ENCODE peak calls at places on chromosomes 16 and 17, in nine cellular contexts. One of them, this sample, is unnamed.
A peak's percentile ranks its signal among the peaks of the same experiment; 100 is the strongest.

GRCh38 chr16:88818610-88818874 is 6.8 kb upstream of the APRT start:
- DNase-seq in fibroblast of villous mesenchyme: no peak
- DNase-seq in IMR-90: no peak
- DNase-seq in AG04450: no peak
- DNase-seq in lower leg skin: no peak
- DNase-seq in heart right ventricle: no peak
- DNase-seq in right lobe of liver: no peak
- DNase-seq in uterus: no peak
- DNase-seq in aorta: no peak
- DNase-seq in this sample: no peak

GRCh38 chr16:31412750-31413149 is 15.4 kb downstream of the COX6A2 start:
- DNase-seq in uterus: no peak
- DNase-seq in lower leg skin: no peak
- DNase-seq in fibroblast of villous mesenchyme: no peak
- DNase-seq in IMR-90: no peak
- DNase-seq in heart right ventricle: no peak
- DNase-seq in right lobe of liver: no peak
- DNase-seq in AG04450: no peak
- DNase-seq in aorta: no peak
- DNase-seq in this sample: no peak

GRCh38 chr16:58011652-58012051 is 10.4 kb downstream of the USB1 start:
- DNase-seq in lower leg skin: no peak
- DNase-seq in AG04450: peak; percentile 52
- DNase-seq in right lobe of liver: no peak
- DNase-seq in heart right ventricle: no peak
- DNase-seq in IMR-90: peak; percentile 83
- DNase-seq in fibroblast of villous mesenchyme: peak; percentile 80
- DNase-seq in uterus: no peak
- DNase-seq in aorta: no peak
- DNase-seq in this sample: no peak

GRCh38 chr17:13476722-13477121 is 125.0 kb downstream of the HS3ST3A1 start:
- DNase-seq in heart right ventricle: no peak
- DNase-seq in IMR-90: peak; percentile 51
- DNase-seq in right lobe of liver: no peak
- DNase-seq in aorta: no peak
- DNase-seq in uterus: no peak
- DNase-seq in lower leg skin: no peak
- DNase-seq in fibroblast of villous mesenchyme: peak; percentile 87
- DNase-seq in AG04450: no peak
- DNase-seq in this sample: no peak

GRCh38 chr17:78595135-78595810 is 18.1 kb upstream of the DNAH17 start:
- DNase-seq in aorta: peak; percentile 4
- DNase-seq in right lobe of liver: peak; percentile 10
- DNase-seq in heart right ventricle: no peak
- DNase-seq in IMR-90: no peak
- DNase-seq in AG04450: no peak
- DNase-seq in fibroblast of villous mesenchyme: no peak
- DNase-seq in uterus: no peak
- DNase-seq in lower leg skin: no peak
- DNase-seq in this sample: no peak

GRCh38 chr17:79732804-79733691 is 2.3 kb downstream of the ENPP7 start:
- DNase-seq in uterus: no peak
- DNase-seq in lower leg skin: no peak
- DNase-seq in IMR-90: no peak
- DNase-seq in heart right ventricle: no peak
- DNase-seq in fibroblast of villous mesenchyme: peak; percentile 51
- DNase-seq in aorta: no peak
- DNase-seq in AG04450: no peak
- DNase-seq in right lobe of liver: peak; percentile 85
- DNase-seq in this sample: no peak

GRCh38 chr16:53509906-53510703 is 7.1 kb upstream of the AKTIP start:
- DNase-seq in AG04450: peak; percentile 41
- DNase-seq in lower leg skin: peak; percentile 94
- DNase-seq in heart right ventricle: peak; percentile 73
- DNase-seq in aorta: peak; percentile 85
- DNase-seq in fibroblast of villous mesenchyme: peak; percentile 77
- DNase-seq in uterus: peak; percentile 57
- DNase-seq in IMR-90: peak; percentile 62
- DNase-seq in right lobe of liver: peak; percentile 85
- DNase-seq in this sample: no peak

GRCh38 chr16:82639666-82640336 is 13.0 kb downstream of the CDH13 start:
- DNase-seq in fibroblast of villous mesenchyme: peak; percentile 68
- DNase-seq in aorta: peak; percentile 80
- DNase-seq in right lobe of liver: peak; percentile 71
- DNase-seq in AG04450: no peak
- DNase-seq in heart right ventricle: peak; percentile 55
- DNase-seq in lower leg skin: no peak
- DNase-seq in IMR-90: peak; percentile 58
- DNase-seq in uterus: peak; percentile 32
- DNase-seq in this sample: no peak

GRCh38 chr17:20235747-20236146 is 226.6 kb downstream of the SPECC1 start:
- DNase-seq in right lobe of liver: no peak
- DNase-seq in lower leg skin: no peak
- DNase-seq in aorta: no peak
- DNase-seq in IMR-90: no peak
- DNase-seq in fibroblast of villous mesenchyme: no peak
- DNase-seq in uterus: no peak
- DNase-seq in heart right ventricle: no peak
- DNase-seq in AG04450: no peak
- DNase-seq in this sample: no peak

GRCh38 chr17:48520631-48521045 is 10.2 kb downstream of the HOXB1 start:
- DNase-seq in aorta: no peak
- DNase-seq in AG04450: no peak
- DNase-seq in lower leg skin: no peak
- DNase-seq in uterus: no peak
- DNase-seq in right lobe of liver: no peak
- DNase-seq in fibroblast of villous mesenchyme: no peak
- DNase-seq in heart right ventricle: no peak
- DNase-seq in IMR-90: peak; percentile 67
- DNase-seq in this sample: no peak

GRCh38 chr17:954431-955164 is 25.0 kb downstream of the NXN start:
- DNase-seq in AG04450: peak; percentile 82
- DNase-seq in right lobe of liver: no peak
- DNase-seq in uterus: peak; percentile 48
- DNase-seq in heart right ventricle: no peak
- DNase-seq in fibroblast of villous mesenchyme: peak; percentile 88
- DNase-seq in aorta: peak; percentile 73
- DNase-seq in lower leg skin: no peak
- DNase-seq in IMR-90: peak; percentile 95
- DNase-seq in this sample: no peak

GRCh38 chr16:85211247-85211910 is 99.1 kb upstream of the CIBAR2 start:
- DNase-seq in AG04450: no peak
- DNase-seq in heart right ventricle: no peak
- DNase-seq in uterus: no peak
- DNase-seq in IMR-90: no peak
- DNase-seq in right lobe of liver: no peak
- DNase-seq in fibroblast of villous mesenchyme: peak; percentile 82
- DNase-seq in lower leg skin: no peak
- DNase-seq in aorta: peak; percentile 77
- DNase-seq in this sample: no peak

GRCh38 chr16:76780556-76780955 is 410.4 kb upstream of the MON1B start:
- DNase-seq in IMR-90: no peak
- DNase-seq in lower leg skin: no peak
- DNase-seq in heart right ventricle: no peak
- DNase-seq in aorta: no peak
- DNase-seq in AG04450: no peak
- DNase-seq in right lobe of liver: no peak
- DNase-seq in uterus: no peak
- DNase-seq in fibroblast of villous mesenchyme: no peak
- DNase-seq in this sample: no peak

GRCh38 chr16:3804426-3805016 is 76.0 kb downstream of the CREBBP start:
- DNase-seq in aorta: no peak
- DNase-seq in right lobe of liver: no peak
- DNase-seq in uterus: no peak
- DNase-seq in heart right ventricle: no peak
- DNase-seq in IMR-90: no peak
- DNase-seq in fibroblast of villous mesenchyme: peak; percentile 27
- DNase-seq in lower leg skin: no peak
- DNase-seq in AG04450: no peak
- DNase-seq in this sample: no peak

GRCh38 chr16:70483426-70483825 is 29.0 kb downstream of the FCSK start:
- DNase-seq in heart right ventricle: no peak
- DNase-seq in right lobe of liver: no peak
- DNase-seq in aorta: no peak
- DNase-seq in lower leg skin: no peak
- DNase-seq in fibroblast of villous mesenchyme: no peak
- DNase-seq in AG04450: no peak
- DNase-seq in uterus: no peak
- DNase-seq in IMR-90: no peak
- DNase-seq in this sample: no peak

GRCh38 chr16:70686376-70687171 is 721 bp upstream of the MTSS2 start:
- DNase-seq in fibroblast of villous mesenchyme: no peak
- DNase-seq in lower leg skin: no peak
- DNase-seq in uterus: no peak
- DNase-seq in right lobe of liver: peak; percentile 45
- DNase-seq in IMR-90: no peak
- DNase-seq in heart right ventricle: no peak
- DNase-seq in aorta: peak; percentile 72
- DNase-seq in AG04450: no peak
- DNase-seq in this sample: no peak

GRCh38 chr17:74715144-74715543 is 2.4 kb upstream of the CD300LF start:
- DNase-seq in lower leg skin: no peak
- DNase-seq in aorta: no peak
- DNase-seq in heart right ventricle: no peak
- DNase-seq in uterus: no peak
- DNase-seq in IMR-90: no peak
- DNase-seq in fibroblast of villous mesenchyme: no peak
- DNase-seq in AG04450: no peak
- DNase-seq in right lobe of liver: no peak
- DNase-seq in this sample: no peak

GRCh38 chr17:61467416-61468262 is 15.4 kb downstream of the TBX4 start:
- DNase-seq in aorta: peak; percentile 81
- DNase-seq in right lobe of liver: peak; percentile 51
- DNase-seq in uterus: peak; percentile 14
- DNase-seq in AG04450: no peak
- DNase-seq in lower leg skin: peak; percentile 70
- DNase-seq in IMR-90: peak; percentile 52
- DNase-seq in heart right ventricle: peak; percentile 46
- DNase-seq in fibroblast of villous mesenchyme: peak; percentile 56
- DNase-seq in this sample: no peak

GRCh38 chr17:64221679-64222078 is 41.4 kb downstream of the TEX2 start:
- DNase-seq in AG04450: no peak
- DNase-seq in lower leg skin: no peak
- DNase-seq in heart right ventricle: no peak
- DNase-seq in aorta: no peak
- DNase-seq in uterus: no peak
- DNase-seq in right lobe of liver: no peak
- DNase-seq in IMR-90: no peak
- DNase-seq in fibroblast of villous mesenchyme: no peak
- DNase-seq in this sample: no peak

GRCh38 chr17:8038954-8039610 is at the start of gene ALOX15B:
- DNase-seq in lower leg skin: peak; percentile 83
- DNase-seq in aorta: peak; percentile 72
- DNase-seq in uterus: no peak
- DNase-seq in fibroblast of villous mesenchyme: no peak
- DNase-seq in IMR-90: no peak
- DNase-seq in heart right ventricle: no peak
- DNase-seq in right lobe of liver: no peak
- DNase-seq in AG04450: no peak
- DNase-seq in this sample: no peak

GRCh38 chr16:28880955-28881354 is 2.7 kb downstream of the ATP2A1 start:
- DNase-seq in AG04450: no peak
- DNase-seq in uterus: no peak
- DNase-seq in heart right ventricle: no peak
- DNase-seq in IMR-90: no peak
- DNase-seq in fibroblast of villous mesenchyme: no peak
- DNase-seq in lower leg skin: no peak
- DNase-seq in right lobe of liver: no peak
- DNase-seq in aorta: no peak
- DNase-seq in this sample: no peak
- H3K4me3 ChIP-seq in AG04450: no peak overlapping the region
- H3K4me3 ChIP-seq in uterus: no peak overlapping the region
- H3K4me3 ChIP-seq in heart right ventricle: no peak overlapping the region
- H3K4me3 ChIP-seq in IMR-90: no peak overlapping the region
- H3K4me3 ChIP-seq in fibroblast of villous mesenchyme: no peak overlapping the region
- H3K4me3 ChIP-seq in lower leg skin: no peak overlapping the region
- H3K4me3 ChIP-seq in right lobe of liver: no peak overlapping the region
- H3K4me3 ChIP-seq in aorta: no peak overlapping the region
- H3K4me3 ChIP-seq in this sample: no peak overlapping the region

GRCh38 chr16:47699090-47699489 is 238.0 kb downstream of the PHKB start:
- DNase-seq in lower leg skin: no peak
- DNase-seq in heart right ventricle: no peak
- DNase-seq in fibroblast of villous mesenchyme: no peak
- DNase-seq in AG04450: no peak
- DNase-seq in right lobe of liver: no peak
- DNase-seq in uterus: no peak
- DNase-seq in aorta: no peak
- DNase-seq in IMR-90: no peak
- DNase-seq in this sample: no peak

GRCh38 chr16:47694543-47694942 is 233.4 kb downstream of the PHKB start:
- DNase-seq in uterus: no peak
- DNase-seq in heart right ventricle: no peak
- DNase-seq in IMR-90: no peak
- DNase-seq in AG04450: no peak
- DNase-seq in lower leg skin: no peak
- DNase-seq in aorta: no peak
- DNase-seq in right lobe of liver: no peak
- DNase-seq in fibroblast of villous mesenchyme: no peak
- DNase-seq in this sample: no peak

GRCh38 chr16:47695746-47696145 is 234.6 kb downstream of the PHKB start:
- DNase-seq in aorta: no peak
- DNase-seq in lower leg skin: no peak
- DNase-seq in right lobe of liver: no peak
- DNase-seq in AG04450: no peak
- DNase-seq in uterus: no peak
- DNase-seq in IMR-90: no peak
- DNase-seq in fibroblast of villous mesenchyme: no peak
- DNase-seq in heart right ventricle: no peak
- DNase-seq in this sample: no peak

GRCh38 chr16:47697826-47698225 is 236.7 kb downstream of the PHKB start:
- DNase-seq in heart right ventricle: no peak
- DNase-seq in uterus: no peak
- DNase-seq in AG04450: no peak
- DNase-seq in right lobe of liver: no peak
- DNase-seq in lower leg skin: no peak
- DNase-seq in fibroblast of villous mesenchyme: no peak
- DNase-seq in IMR-90: no peak
- DNase-seq in aorta: no peak
- DNase-seq in this sample: no peak
- H3K4me3 ChIP-seq in heart right ventricle: no peak overlapping the region
- H3K4me3 ChIP-seq in uterus: no peak overlapping the region
- H3K4me3 ChIP-seq in AG04450: no peak overlapping the region
- H3K4me3 ChIP-seq in right lobe of liver: no peak overlapping the region
- H3K4me3 ChIP-seq in lower leg skin: no peak overlapping the region
- H3K4me3 ChIP-seq in fibroblast of villous mesenchyme: no peak overlapping the region
- H3K4me3 ChIP-seq in IMR-90: no peak overlapping the region
- H3K4me3 ChIP-seq in aorta: no peak overlapping the region
- H3K4me3 ChIP-seq in this sample: no peak overlapping the region

GRCh38 chr17:50864747-50865059 is 1.5 kb downstream of the TOB1 start:
- DNase-seq in fibroblast of villous mesenchyme: no peak
- DNase-seq in right lobe of liver: no peak
- DNase-seq in IMR-90: no peak
- DNase-seq in uterus: no peak
- DNase-seq in aorta: no peak
- DNase-seq in lower leg skin: no peak
- DNase-seq in heart right ventricle: no peak
- DNase-seq in AG04450: no peak
- DNase-seq in this sample: no peak
- H3K4me3 ChIP-seq in fibroblast of villous mesenchyme: peak overlapping the region; percentile 94
- H3K4me3 ChIP-seq in right lobe of liver: peak overlapping the region; percentile 79
- H3K4me3 ChIP-seq in IMR-90: peak overlapping the region; percentile 97
- H3K4me3 ChIP-seq in uterus: peak overlapping the region; percentile 99
- H3K4me3 ChIP-seq in aorta: peak overlapping the region; percentile 93
- H3K4me3 ChIP-seq in lower leg skin: peak overlapping the region; percentile 89
- H3K4me3 ChIP-seq in heart right ventricle: peak overlapping the region; percentile 84
- H3K4me3 ChIP-seq in AG04450: peak overlapping the region; percentile 94
- H3K4me3 ChIP-seq in this sample: peak overlapping the region; percentile 98

GRCh38 chr16:676565-677297 is 1.3 kb downstream of the RHBDL1 start:
- DNase-seq in fibroblast of villous mesenchyme: no peak
- DNase-seq in lower leg skin: peak; percentile 93
- DNase-seq in right lobe of liver: no peak
- DNase-seq in aorta: no peak
- DNase-seq in heart right ventricle: no peak
- DNase-seq in AG04450: no peak
- DNase-seq in IMR-90: no peak
- DNase-seq in uterus: no peak
- DNase-seq in this sample: no peak
- H3K4me3 ChIP-seq in fibroblast of villous mesenchyme: no peak overlapping the region
- H3K4me3 ChIP-seq in lower leg skin: no peak overlapping the region
- H3K4me3 ChIP-seq in right lobe of liver: no peak overlapping the region
- H3K4me3 ChIP-seq in aorta: no peak overlapping the region
- H3K4me3 ChIP-seq in heart right ventricle: no peak overlapping the region
- H3K4me3 ChIP-seq in AG04450: no peak overlapping the region
- H3K4me3 ChIP-seq in IMR-90: no peak overlapping the region
- H3K4me3 ChIP-seq in uterus: no peak overlapping the region
- H3K4me3 ChIP-seq in this sample: no peak overlapping the region